ENCODE peak calls at places on chromosome 20, in eight cellular contexts. T is natural killer cell, C is H1, B is HFF-Myc, N is glutamatergic neuron, O is fibroblast of villous mesenchyme, E is fibroblast of pulmonary artery, U is stomach. D is an unnamed sample.

GRCh38 chr20:25281541-25281991 is 33.7 kb downstream of the PYGB start:
- DNase-seq in T (no peak), C (no peak), B (no peak), N (peak), O (no peak), E (no peak), U (peak), D (no peak)

GRCh38 chr20:43949741-43950618 is 35.3 kb downstream of the TOX2 start:
- DNase-seq in T (peak), C (no peak), B (no peak), N (no peak), O (peak), E (no peak), U (peak), D (no peak)

GRCh38 chr20:19802492-19803158 is 44.6 kb downstream of the RIN2 start:
- DNase-seq in T (no peak), C (no peak), B (no peak), N (no peak), O (no peak), E (no peak), U (no peak), D (no peak)

GRCh38 chr20:49983123-49983847 is 505 bp downstream of the SNAI1 start:
- DNase-seq in T (no peak), C (no peak), B (no peak), N (no peak), O (no peak), E (no peak), U (no peak), D (no peak)

GRCh38 chr20:49627329-49627761 is 59.4 kb upstream of the PTGIS start:
- DNase-seq in T (no peak), C (no peak), B (no peak), N (no peak), O (no peak), E (no peak), U (peak), D (no peak)

GRCh38 chr20:57224641-57225138 is 41.8 kb downstream of the BMP7 start:
- DNase-seq in T (no peak), C (no peak), B (no peak), N (peak), O (no peak), E (no peak), U (no peak), D (no peak)

GRCh38 chr20:36606171-36607116 is 865 bp downstream of the RAB5IF start:
- DNase-seq in T (no peak), C (no peak), B (no peak), N (no peak), O (peak), E (peak), U (peak), D (no peak)

GRCh38 chr20:30485331-30486102 is 771.9 kb upstream of the DEFB115 start:
- DNase-seq in T (no peak), C (peak), B (no peak), N (no peak), O (no peak), E (no peak), U (no peak), D (no peak)

GRCh38 chr20:58340853-58341252 is 31.3 kb downstream of the RAB22A start:
- DNase-seq in T (no peak), C (no peak), B (no peak), N (no peak), O (peak), E (peak), U (no peak), D (no peak)

GRCh38 chr20:10551732-10552724 is 116.9 kb downstream of the SLX4IP start:
- DNase-seq in T (no peak), C (no peak), B (no peak), N (no peak), O (no peak), E (peak), U (no peak), D (no peak)

GRCh38 chr20:62571667-62572344 is 70.5 kb upstream of the SLCO4A1 start:
- DNase-seq in T (no peak), C (no peak), B (no peak), N (no peak), O (no peak), E (no peak), U (no peak), D (no peak)

GRCh38 chr20:8361779-8362178 is 229.7 kb downstream of the PLCB1 start:
- DNase-seq in T (no peak), C (no peak), B (no peak), N (no peak), O (no peak), E (no peak), U (no peak), D (no peak)

GRCh38 chr20:47809561-47809960 is 24.3 kb upstream of the SULF2 start:
- DNase-seq in T (no peak), C (no peak), B (peak), N (no peak), O (peak), E (no peak), U (no peak), D (no peak)

GRCh38 chr20:20953738-20954657 is 152.2 kb downstream of the LINC00237 start:
- DNase-seq in T (no peak), C (no peak), B (no peak), N (no peak), O (no peak), E (no peak), U (no peak), D (no peak)

GRCh38 chr20:24379116-24379927 is 90.1 kb upstream of the SYNDIG1 start:
- DNase-seq in T (no peak), C (no peak), B (no peak), N (peak), O (no peak), E (peak), U (no peak), D (no peak)

GRCh38 chr20:3166338-3166912 is 6.8 kb upstream of the FASTKD5 start:
- DNase-seq in T (no peak), C (no peak), B (no peak), N (no peak), O (no peak), E (no peak), U (no peak), D (no peak)

GRCh38 chr20:40442181-40442963 is 246.7 kb downstream of the MAFB start:
- DNase-seq in T (no peak), C (no peak), B (no peak), N (no peak), O (no peak), E (peak), U (no peak), D (no peak)
- TF ChIP-seq CTCF in T (no peak), C (peak), B (no peak), N (peak), O (no peak), E (no peak), U (no peak), D (peak)

GRCh38 chr20:15842872-15843271 is 730.4 kb downstream of the KIF16B start:
- DNase-seq in T (no peak), C (no peak), B (no peak), N (no peak), O (no peak), E (no peak), U (no peak), D (no peak)
- TF ChIP-seq CTCF in T (no peak), C (no peak), B (no peak), N (no peak), O (no peak), E (no peak), U (no peak), D (no peak)

DNA sequence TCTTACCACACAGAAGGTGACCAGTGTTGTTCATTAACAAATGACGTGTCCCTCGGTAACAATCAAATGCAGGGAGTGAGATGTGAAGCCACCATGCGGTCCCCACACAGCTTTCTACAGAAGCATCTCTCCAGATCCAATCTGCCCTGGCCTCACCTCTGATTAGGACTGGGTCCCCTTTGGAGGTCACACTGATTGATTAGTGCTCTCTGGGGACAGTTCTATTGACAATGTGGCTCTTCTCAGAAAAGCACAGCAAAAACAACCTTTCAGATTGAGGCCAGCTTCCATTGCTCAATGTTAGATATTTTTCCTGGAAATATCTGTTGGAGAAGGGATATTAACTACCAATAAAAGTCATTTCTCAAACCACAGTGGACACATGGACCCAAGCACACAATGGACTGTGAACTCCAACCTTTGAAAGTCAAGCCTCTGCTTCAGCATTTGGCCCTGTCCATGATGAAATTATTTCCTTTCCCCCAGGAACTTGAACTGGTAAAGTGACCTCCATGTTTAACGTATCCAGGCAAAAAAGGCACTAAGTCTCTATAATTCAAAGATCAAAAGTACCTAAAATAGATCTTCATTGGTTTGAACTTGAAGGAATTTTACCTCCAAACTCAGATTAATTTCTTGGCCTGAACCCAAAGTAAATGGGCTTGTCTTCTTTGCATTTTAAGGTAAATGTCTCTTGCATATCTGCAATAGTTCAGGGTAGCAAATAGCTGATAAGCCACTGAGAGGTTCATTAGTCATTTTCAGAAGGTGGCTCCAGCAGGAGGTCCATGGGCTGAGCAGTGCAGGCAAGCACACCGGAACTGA is 118.5 kb downstream of the FOXA2 start:
- DNase-seq in T (no peak), C (no peak), B (no peak), N (no peak), O (no peak), E (no peak), U (peak), D (no peak)
- TF ChIP-seq CTCF in T (no peak), C (no peak), B (no peak), N (no peak), O (no peak), E (no peak), U (no peak), D (no peak)

GRCh38 chr20:38548356-38549083 is 32.5 kb upstream of the ADIG start:
- DNase-seq in T (no peak), C (no peak), B (no peak), N (no peak), O (no peak), E (no peak), U (no peak), D (no peak)

GRCh38 chr20:38551056-38551626 is 29.9 kb upstream of the ADIG start:
- DNase-seq in T (no peak), C (no peak), B (no peak), N (no peak), O (no peak), E (no peak), U (no peak), D (no peak)

GRCh38 chr20:38547288-38547825 is 33.6 kb upstream of the ADIG start:
- DNase-seq in T (no peak), C (no peak), B (no peak), N (no peak), O (no peak), E (no peak), U (no peak), D (no peak)

GRCh38 chr20:38545771-38546170 is 35.2 kb upstream of the ADIG start:
- DNase-seq in T (no peak), C (no peak), B (no peak), N (no peak), O (no peak), E (no peak), U (no peak), D (no peak)

GRCh38 chr20:38550274-38550673 is 30.7 kb upstream of the ADIG start:
- DNase-seq in T (no peak), C (no peak), B (no peak), N (no peak), O (no peak), E (no peak), U (no peak), D (no peak)
- TF ChIP-seq CTCF in T (no peak), C (peak), B (peak), N (no peak), O (no peak), E (no peak), U (no peak), D (peak)

GRCh38 chr20:1734269-1734858 is 76.8 kb upstream of the SIRPG start:
- DNase-seq in T (no peak), C (no peak), B (no peak), N (no peak), O (no peak), E (peak), U (no peak), D (no peak)
- TF ChIP-seq CTCF in T (no peak), C (peak), B (no peak), N (no peak), O (no peak), E (no peak), U (no peak), D (no peak)